ENCODE peak calls at places on chromosome X, in eight cellular contexts. D, H, Z, Q, M, G, Y and K are unnamed samples.

GRCh38 chrX:10174051-10174450 is 17.3 kb downstream of the CLCN4 start:
- DNase-seq in D (no peak), H (no peak), Z (no peak), Q (no peak), M (no peak), G (no peak), Y (no peak), K (no peak)

GRCh38 chrX:115189110-115189509 is at the start of gene RBMXL3:
- DNase-seq in D (no peak), H (no peak), Z (no peak), Q (no peak), M (no peak), G (no peak), Y (no peak), K (no peak)

GRCh38 chrX:119726900-119727555 is 31.4 kb upstream of the SOWAHD start:
- DNase-seq in D (no peak), H (no peak), Z (no peak), Q (no peak), M (no peak), G (no peak), Y (no peak), K (no peak)

GRCh38 chrX:107659768-107660167 is 31.5 kb downstream of the PRPS1 start:
- DNase-seq in D (no peak), H (no peak), Z (no peak), Q (peak; percentile 73), M (no peak), G (no peak), Y (no peak), K (peak; percentile 66)

GRCh38 chrX:54978448-54978847 is 15.5 kb downstream of the PFKFB1 start:
- DNase-seq in D (no peak), H (no peak), Z (no peak), Q (no peak), M (no peak), G (no peak), Y (no peak), K (no peak)

GRCh38 chrX:318739-319578 is at the start of gene GTPBP6:
- DNase-seq in D (peak; percentile 94), H (peak; percentile 95), Z (peak; percentile 99), Q (peak; percentile 100), M (peak; percentile 100), G (peak; percentile 87), Y (peak; percentile 100), K (no peak)

GRCh38 chrX:12065251-12065650 is 73.0 kb upstream of the FRMPD4 start:
- DNase-seq in D (peak; percentile 14), H (no peak), Z (no peak), Q (peak; percentile 59), M (no peak), G (no peak), Y (no peak), K (no peak)

GRCh38 chrX:71285929-71286328 is 2.5 kb downstream of the NONO start:
- DNase-seq in D (no peak), H (no peak), Z (no peak), Q (no peak), M (no peak), G (no peak), Y (no peak), K (no peak)

GRCh38 chrX:16774746-16775145 is 11.5 kb upstream of the TXLNG start:
- DNase-seq in D (no peak), H (no peak), Z (no peak), Q (no peak), M (no peak), G (no peak), Y (no peak), K (no peak)

GRCh38 chrX:154043003-154043402 is 23.3 kb upstream of the IRAK1 start:
- DNase-seq in D (no peak), H (no peak), Z (no peak), Q (peak; percentile 83), M (no peak), G (no peak), Y (no peak), K (no peak)

GRCh38 chrX:152403515-152403914 is 47.6 kb downstream of the GABRA3 start:
- DNase-seq in D (no peak), H (no peak), Z (no peak), Q (no peak), M (no peak), G (no peak), Y (no peak), K (no peak)

GRCh38 chrX:142233400-142233799 is 28.3 kb upstream of the MAGEC2 start:
- DNase-seq in D (no peak), H (no peak), Z (no peak), Q (no peak), M (no peak), G (no peak), Y (no peak), K (no peak)

GRCh38 chrX:1248381-1249061 is 20.1 kb upstream of the CSF2RA start:
- DNase-seq in D (peak; percentile 32), H (no peak), Z (peak; percentile 12), Q (no peak), M (peak; percentile 43), G (no peak), Y (no peak), K (no peak)

GRCh38 chrX:106150701-106151100 is 17.4 kb upstream of the PWWP3B start:
- DNase-seq in D (no peak), H (no peak), Z (no peak), Q (no peak), M (no peak), G (no peak), Y (no peak), K (no peak)

GRCh38 chrX:104789784-104790183 is 223.8 kb downstream of the IL1RAPL2 start:
- DNase-seq in D (no peak), H (no peak), Z (no peak), Q (no peak), M (no peak), G (no peak), Y (no peak), K (no peak)

GRCh38 chrX:154457491-154458115 is 478 bp upstream of the PLXNA3 start:
- DNase-seq in D (peak; percentile 62), H (no peak), Z (peak; percentile 36), Q (no peak), M (peak; percentile 54), G (no peak), Y (no peak), K (peak; percentile 58)

GRCh38 chrX:54640721-54641120 is 110.7 kb downstream of the GNL3L start:
- DNase-seq in D (no peak), H (no peak), Z (no peak), Q (no peak), M (no peak), G (no peak), Y (peak; percentile 53), K (peak; percentile 9)

GRCh38 chrX:115367455-115367854 is 77.9 kb downstream of the LUZP4 start:
- DNase-seq in D (no peak), H (no peak), Z (no peak), Q (peak; percentile 32), M (no peak), G (no peak), Y (no peak), K (no peak)

GRCh38 chrX:54633641-54634040 is 103.6 kb downstream of the GNL3L start:
- DNase-seq in D (no peak), H (no peak), Z (no peak), Q (peak; percentile 81), M (no peak), G (no peak), Y (no peak), K (no peak)

GRCh38 chrX:69136546-69137331 is 28.5 kb downstream of the PJA1 start:
- DNase-seq in D (no peak), H (no peak), Z (peak; percentile 48), Q (peak; percentile 67), M (peak; percentile 74), G (no peak), Y (no peak), K (no peak)

GRCh38 chrX:112687189-112687691 is 7.5 kb upstream of the LHFPL1 start:
- DNase-seq in D (no peak), H (no peak), Z (no peak), Q (peak; percentile 50), M (peak; percentile 43), G (no peak), Y (no peak), K (no peak)

GRCh38 chrX:144732588-144732987 is 514.7 kb upstream of the SPANXN1 start:
- DNase-seq in D (no peak), H (no peak), Z (no peak), Q (no peak), M (no peak), G (no peak), Y (no peak), K (no peak)

GRCh38 chrX:48999030-48999429 is 3.0 kb downstream of the GRIPAP1 start:
- DNase-seq in D (no peak), H (no peak), Z (no peak), Q (no peak), M (no peak), G (no peak), Y (no peak), K (no peak)